ENCODE peak calls at places on chromosomes 6 and 20, in five cellular contexts. N, C, B, F and Q are unnamed samples.

GRCh38 chr6:143959865-143960264 is 48.2 kb downstream of the PLAGL1 start:
- DNase-seq in N (no peak), F (no peak), B (no peak), C (no peak), Q (no peak)

GRCh38 chr6:148445620-148446019 is 103.0 kb downstream of the SASH1 start:
- DNase-seq in F (peak; percentile 78), B (no peak), C (no peak), N (no peak), Q (no peak)

GRCh38 chr6:35804996-35805736 is at the start of gene LHFPL5:
- DNase-seq in F (peak; percentile 23), N (no peak), B (peak; percentile 19), C (no peak), Q (no peak)

GRCh38 chr6:107862383-107862782 is 38.3 kb upstream of the SCML4 start:
- DNase-seq in B (no peak), C (no peak), N (no peak), F (no peak), Q (no peak)

GRCh38 chr20:12575352-12576095 is 433.2 kb upstream of the SPTLC3 start:
- DNase-seq in F (no peak), B (no peak), N (no peak), C (no peak), Q (no peak)

GRCh38 chr6:127341471-127342202 is 1.8 kb downstream of the ECHDC1 start:
- DNase-seq in F (no peak), N (no peak), C (no peak), B (no peak), Q (no peak)

GRCh38 chr6:16352258-16352635 is 113.9 kb downstream of the GMPR start:
- DNase-seq in N (no peak), B (no peak), C (no peak), F (peak; percentile 70), Q (no peak)

GRCh38 chr6:39835856-39836442 is 43.8 kb downstream of the DAAM2 start:
- DNase-seq in B (no peak), F (peak; percentile 8), C (no peak), N (no peak), Q (no peak)

GRCh38 chr6:11023032-11023431 is 21.1 kb downstream of the ELOVL2 start:
- DNase-seq in N (no peak), B (no peak), C (no peak), F (no peak), Q (no peak)

GRCh38 chr6:69601132-69601531 is 195.7 kb downstream of the LMBRD1 start:
- DNase-seq in N (no peak), B (no peak), C (no peak), F (no peak), Q (no peak)

GRCh38 chr6:43274916-43275597 is 23.0 kb upstream of the SLC22A7 start:
- DNase-seq in C (no peak), F (no peak), N (no peak), B (no peak), Q (no peak)

GRCh38 chr20:64055893-64056638 is 6.6 kb upstream of the SOX18 start:
- DNase-seq in C (no peak), B (no peak), N (no peak), F (no peak), Q (no peak)

GRCh38 chr6:6661684-6662083 is 73.2 kb downstream of the LY86 start:
- DNase-seq in B (no peak), F (no peak), C (no peak), N (no peak), Q (no peak)

GRCh38 chr6:111176038-111176762 is 88.9 kb downstream of the SLC16A10 start:
- DNase-seq in N (no peak), C (no peak), F (no peak), B (no peak), Q (no peak)

GRCh38 chr6:157273756-157274088 is 49.6 kb downstream of the TMEM242 start:
- DNase-seq in N (no peak), B (peak; percentile 36), C (no peak), F (peak; percentile 13), Q (no peak)

GRCh38 chr6:37628611-37629320 is 68.9 kb downstream of the MDGA1 start:
- DNase-seq in C (no peak), N (no peak), F (peak; percentile 73), B (no peak), Q (no peak)

GRCh38 chr6:143299253-143300166 is 151.0 kb downstream of the ADAT2 start:
- DNase-seq in C (no peak), F (no peak), B (no peak), N (no peak), Q (no peak)

GRCh38 chr20:37853823-37854375 is 49.0 kb upstream of the VSTM2L start:
- DNase-seq in F (no peak), N (no peak), B (no peak), C (no peak), Q (peak; percentile 41)